ENCODE peak calls at places on chromosomes 2 and 18, in seven cellular contexts. H, A, Z, Y, X, F and T are unnamed samples. For H3K4me1, the result is how much of the 10 kb centered on the place peaks cover.

GRCh38 chr2:170013802-170014551 is 164.0 kb upstream of the MYO3B start:
- DNase-seq in Z (no peak), X (no peak), A (no peak), F (no peak), H (no peak), Y (no peak), T (no peak)

GRCh38 chr2:202577250-202578183 is 57.3 kb upstream of the FAM117B start:
- DNase-seq in X (no peak), F (no peak), Y (no peak), A (no peak), Z (no peak), H (no peak), T (no peak)

GRCh38 chr2:168272225-168272624 is 24.8 kb upstream of the STK39 start:
- DNase-seq in Y (no peak), X (no peak), H (no peak), A (no peak), Z (no peak), F (peak), T (no peak)

GRCh38 chr2:115122701-115123100 is 680.3 kb downstream of the DPP10 start:
- DNase-seq in F (no peak), X (no peak), Y (no peak), H (no peak), A (no peak), Z (no peak), T (no peak)

GRCh38 chr2:161384864-161385263 is 31.2 kb upstream of the TBR1 start:
- DNase-seq in Z (no peak), F (no peak), Y (no peak), H (no peak), A (no peak), X (no peak), T (no peak)

GRCh38 chr2:202432776-202433175 is 56.6 kb downstream of the BMPR2 start:
- DNase-seq in H (no peak), A (no peak), X (no peak), Y (no peak), F (no peak), Z (no peak), T (no peak)

GRCh38 chr2:78427170-78427569 is 598.3 kb upstream of the REG3G start:
- DNase-seq in F (no peak), Y (no peak), A (no peak), H (no peak), X (no peak), Z (no peak), T (no peak)

GRCh38 chr2:20868377-20868776 is 45.5 kb upstream of the LDAH start:
- DNase-seq in F (no peak), A (no peak), X (no peak), Y (no peak), Z (no peak), H (no peak), T (no peak)

GRCh38 chr18:58005885-58006523 is 38.0 kb upstream of the NEDD4L start:
- DNase-seq in F (peak), Y (no peak), Z (no peak), H (no peak), A (no peak), X (no peak), T (no peak)

GRCh38 chr2:133658020-133658903 is 90.0 kb upstream of the NCKAP5 start:
- DNase-seq in Y (no peak), F (no peak), A (no peak), Z (no peak), H (no peak), X (no peak), T (no peak)

GRCh38 chr2:210556355-210556980 is at the start of gene CPS1:
- DNase-seq in X (no peak), A (no peak), H (no peak), Z (no peak), F (no peak), Y (no peak), T (no peak)
- TF ChIP-seq POLR2A in X (no peak), A (no peak), H (no peak), Z (no peak), F (no peak), Y (no peak), T (no peak)

GRCh38 chr2:234991793-234992192 is 40.0 kb downstream of the SH3BP4 start:
- DNase-seq in X (no peak), Y (peak), A (no peak), Z (no peak), F (no peak), H (no peak), T (no peak)
- H3K4me1 ChIP-seq in X (under half), Y (half or more), A (under half), Z (half or more), F (under half), H (under half), T (half or more)

DNA sequence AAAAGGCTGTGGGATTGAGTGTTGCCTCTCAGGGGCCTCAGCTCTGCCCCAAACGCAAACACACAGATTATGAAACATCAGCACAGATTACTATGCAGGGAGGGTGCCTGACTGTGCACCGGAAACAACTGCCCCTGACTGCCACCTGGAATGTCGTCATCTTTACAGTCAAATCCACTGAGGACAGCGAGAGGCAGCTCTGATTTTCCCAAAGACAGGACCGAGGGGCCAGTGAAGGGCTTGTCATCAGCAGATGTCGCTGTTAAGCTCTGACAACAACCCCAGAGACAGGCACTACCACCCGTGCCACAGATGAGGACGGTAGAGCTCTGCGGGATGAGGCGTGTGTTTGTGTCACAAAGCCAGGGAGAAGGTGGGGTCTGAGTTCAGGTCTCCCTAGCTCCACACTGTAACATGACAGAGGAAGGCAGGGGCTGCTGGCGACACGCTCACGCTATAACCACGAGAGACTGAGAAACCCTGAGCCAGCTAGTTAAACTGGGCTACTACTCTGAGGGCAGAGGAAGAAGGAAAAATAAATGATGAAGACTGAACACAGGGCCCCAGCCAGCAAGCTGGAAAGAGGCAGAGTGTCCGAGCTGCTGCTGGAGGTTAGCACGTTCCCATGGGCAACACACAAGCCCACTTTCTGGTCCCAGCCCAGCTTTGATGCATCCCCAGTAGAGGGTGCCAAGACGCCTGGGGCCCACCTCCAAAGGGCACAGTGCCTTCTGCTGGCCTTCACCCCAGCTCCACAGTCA is 47.0 kb downstream of the PARD6G start:
- DNase-seq in X (peak), A (peak), H (no peak), Y (no peak), F (no peak), Z (no peak), T (no peak)
- H3K27ac ChIP-seq in X (peak), A (no peak), H (no peak), Y (no peak), F (no peak), Z (no peak), T (no peak)

GRCh38 chr2:26352892-26353291 is 6.3 kb upstream of the ADGRF3 start:
- DNase-seq in H (no peak), Z (no peak), F (peak), X (no peak), A (no peak), Y (no peak), T (no peak)

GRCh38 chr2:26356771-26357170 is 10.2 kb upstream of the ADGRF3 start:
- DNase-seq in X (no peak), Z (no peak), A (no peak), H (no peak), Y (no peak), F (no peak), T (no peak)

GRCh38 chr2:26351375-26352090 is 4.9 kb upstream of the ADGRF3 start:
- DNase-seq in Z (no peak), A (no peak), H (no peak), X (no peak), Y (no peak), F (no peak), T (no peak)

GRCh38 chr2:26359886-26360473 is 13.4 kb upstream of the ADGRF3 start:
- DNase-seq in H (no peak), F (no peak), Z (peak), A (no peak), Y (no peak), X (no peak), T (no peak)

GRCh38 chr2:26355038-26355995 is 8.7 kb upstream of the ADGRF3 start:
- DNase-seq in H (no peak), Z (no peak), A (no peak), X (no peak), F (peak), Y (no peak), T (no peak)
- TF ChIP-seq POLR2A in H (no peak), Z (no peak), A (no peak), X (no peak), F (no peak), Y (no peak), T (no peak)

DNA sequence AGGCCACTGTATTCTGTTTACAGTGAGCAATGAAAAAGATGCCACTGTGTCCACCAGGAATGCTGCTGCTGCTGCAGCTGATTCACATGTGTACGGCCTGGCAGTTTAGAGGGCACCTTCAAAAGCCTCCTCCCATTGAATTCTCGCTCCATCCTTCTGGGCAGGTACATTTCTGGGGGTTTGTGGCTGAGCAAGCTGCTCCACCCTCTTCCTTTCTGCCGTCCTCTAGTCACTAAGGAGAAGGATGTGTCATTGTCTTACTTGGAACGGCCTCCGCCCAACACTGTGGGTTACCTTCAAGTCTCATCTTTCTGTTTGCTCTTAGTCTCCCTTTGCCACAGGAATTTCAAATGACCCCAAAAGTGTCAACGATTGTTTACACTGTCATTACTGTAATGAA is 182.0 kb downstream of the ZBTB7C start:
- DNase-seq in Z (no peak), F (no peak), X (no peak), H (no peak), A (no peak), Y (no peak), T (no peak)
- H3K4me1 ChIP-seq in Z (under half), F (under half), X (under half), H (under half), A (under half), Y (half or more), T (under half)

GRCh38 chr2:186641807-186642321 is 52.0 kb upstream of the FAM171B start:
- DNase-seq in A (peak), Z (peak), F (peak), Y (peak), X (no peak), H (peak), T (peak)

GRCh38 chr2:186645999-186646398 is 47.9 kb upstream of the FAM171B start:
- DNase-seq in H (no peak), Z (no peak), A (no peak), Y (no peak), F (no peak), X (no peak), T (no peak)

GRCh38 chr2:186641132-186641806 is 51.4 kb downstream of the ITGAV start:
- DNase-seq in X (no peak), H (no peak), F (no peak), Y (no peak), A (no peak), Z (no peak), T (no peak)

GRCh38 chr2:186648130-186648529 is 45.7 kb upstream of the FAM171B start:
- DNase-seq in A (no peak), H (no peak), Z (no peak), Y (no peak), X (no peak), F (no peak), T (no peak)

GRCh38 chr2:186644791-186645190 is 49.1 kb upstream of the FAM171B start:
- DNase-seq in A (no peak), F (no peak), H (no peak), X (no peak), Y (no peak), Z (no peak), T (no peak)
- H3K27ac ChIP-seq in A (no peak), F (no peak), H (no peak), X (no peak), Y (no peak), Z (no peak), T (no peak)

GRCh38 chr2:178807227-178808008 is at the start of gene TTN:
- DNase-seq in Y (no peak), Z (no peak), F (no peak), H (no peak), X (no peak), A (no peak), T (no peak)
- TF ChIP-seq POLR2A in Y (no peak), Z (no peak), F (no peak), H (no peak), X (no peak), A (no peak), T (no peak)